ENCODE peak calls at places on chromosomes 4 and X, in five cellular contexts. U, N, H, X and E are unnamed samples. For H3K27me3, the result is how much of the 10 kb centered on the place peaks cover.

GRCh38 chr4:184838249-184839074 is 12.7 kb upstream of the ACSL1 start:
- DNase-seq in U (no peak), N (no peak), H (peak), X (no peak), E (no peak)

GRCh38 chrX:154458954-154459829 is 1.1 kb downstream of the PLXNA3 start:
- DNase-seq in U (peak), N (peak), H (no peak), X (peak), E (peak)

GRCh38 chrX:136193771-136194170 is 46.4 kb downstream of the FHL1 start:
- DNase-seq in U (no peak), N (no peak), H (no peak), X (no peak), E (no peak)

GRCh38 chrX:9188117-9188516 is 154.2 kb upstream of the FAM9B start:
- DNase-seq in U (peak), N (no peak), H (no peak), X (no peak), E (no peak)

GRCh38 chrX:152821145-152821765 is 9.3 kb downstream of the CETN2 start:
- DNase-seq in U (peak), N (peak), H (peak), X (peak), E (peak)

GRCh38 chr4:40688446-40689095 is 58.9 kb upstream of the RBM47 start:
- DNase-seq in U (no peak), N (no peak), H (no peak), X (no peak), E (no peak)

GRCh38 chr4:4524364-4524763 is 17.5 kb downstream of the STX18 start:
- DNase-seq in U (no peak), N (no peak), H (peak), X (peak), E (no peak)

GRCh38 chr4:81389720-81390119 is 82.0 kb downstream of the RASGEF1B start:
- DNase-seq in U (no peak), N (no peak), H (no peak), X (no peak), E (no peak)

GRCh38 chrX:72272868-72273267 is 4.2 kb downstream of the RPS4X start:
- DNase-seq in U (no peak), N (no peak), H (no peak), X (no peak), E (no peak)

GRCh38 chr4:102527695-102528094 is 26.5 kb downstream of the NFKB1 start:
- DNase-seq in U (no peak), N (peak), H (no peak), X (no peak), E (no peak)

GRCh38 chr4:14234330-14234729 is 606.8 kb upstream of the BOD1L1 start:
- DNase-seq in U (no peak), N (peak), H (peak), X (no peak), E (no peak)

GRCh38 chrX:136210243-136210642 is 41.0 kb downstream of the MAP7D3 start:
- DNase-seq in U (no peak), N (no peak), H (no peak), X (no peak), E (no peak)

GRCh38 chr4:57211131-57211530 is 100.9 kb upstream of the IGFBP7 start:
- DNase-seq in U (no peak), N (no peak), H (no peak), X (no peak), E (no peak)

GRCh38 chr4:149409186-149410056 is 406.2 kb downstream of the IQCM start:
- DNase-seq in U (no peak), N (peak), H (peak), X (no peak), E (no peak)

GRCh38 chr4:77232653-77233052 is 75.6 kb downstream of the CCNG2 start:
- DNase-seq in U (no peak), N (no peak), H (no peak), X (no peak), E (no peak)

GRCh38 chr4:163063891-163064290 is 102.8 kb downstream of the NAF1 start:
- DNase-seq in U (no peak), N (no peak), H (no peak), X (no peak), E (no peak)

GRCh38 chr4:145218251-145218650 is 37.9 kb upstream of the OTUD4 start:
- DNase-seq in U (no peak), N (no peak), H (no peak), X (no peak), E (no peak)

GRCh38 chr4:141432000-141432712 is 204.2 kb upstream of the IL15 start:
- DNase-seq in U (no peak), N (peak), H (peak), X (no peak), E (no peak)

GRCh38 chrX:143580266-143580665 is 55.6 kb downstream of the SLITRK4 start:
- DNase-seq in U (no peak), N (no peak), H (peak), X (no peak), E (no peak)

GRCh38 chrX:21645437-21646220 is 12.5 kb downstream of the KLHL34 start:
- DNase-seq in U (no peak), N (no peak), H (peak), X (no peak), E (no peak)

GRCh38 chr4:173934201-173934600 is 349.3 kb downstream of the FBXO8 start:
- DNase-seq in U (no peak), N (peak), H (no peak), X (no peak), E (no peak)

GRCh38 chr4:26024079-26024478 is 110.1 kb downstream of the SMIM20 start:
- DNase-seq in U (no peak), N (no peak), H (no peak), X (no peak), E (no peak)
- H3K9ac ChIP-seq in U (no peak), N (peak), H (no peak), X (no peak), E (no peak)

DNA sequence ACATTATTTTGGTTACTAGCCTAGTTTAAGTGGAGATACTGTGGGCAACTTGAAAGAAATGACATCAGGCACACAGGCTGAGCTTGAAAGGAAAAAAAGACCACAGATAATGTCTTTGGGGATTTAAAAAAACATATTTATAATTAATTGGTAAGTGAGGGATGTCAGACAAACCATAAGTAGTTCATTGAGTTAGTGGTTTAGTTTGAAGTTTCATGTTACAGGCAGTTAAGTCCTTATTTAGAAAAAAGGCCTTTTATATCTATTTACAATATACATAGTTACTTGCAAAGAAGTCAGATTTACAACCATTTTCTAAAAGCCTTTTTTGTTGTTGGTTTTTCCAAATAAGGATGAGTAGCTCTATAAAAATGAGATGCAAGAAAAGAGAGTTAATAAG is 89.2 kb downstream of the CDS1 start:
- DNase-seq in U (no peak), N (no peak), H (no peak), X (no peak), E (no peak)
- H3K27me3 ChIP-seq in U (under half), N (under half), H (under half), X (under half), E (under half)

GRCh38 chrX:123336666-123337065 is 152.6 kb downstream of the GRIA3 start:
- DNase-seq in U (no peak), N (no peak), H (no peak), X (no peak), E (no peak)

GRCh38 chrX:123339201-123339905 is 155.3 kb downstream of the GRIA3 start:
- DNase-seq in U (no peak), N (peak), H (no peak), X (no peak), E (no peak)

GRCh38 chrX:123338240-123338639 is 154.2 kb downstream of the GRIA3 start:
- DNase-seq in U (no peak), N (no peak), H (no peak), X (no peak), E (no peak)

GRCh38 chrX:123340691-123341090 is 156.6 kb downstream of the GRIA3 start:
- DNase-seq in U (no peak), N (peak), H (no peak), X (no peak), E (no peak)
- H3K9ac ChIP-seq in U (no peak), N (no peak), H (no peak), X (no peak), E (no peak)

GRCh38 chrX:140439455-140439854 is 65.4 kb downstream of the SOX3 start:
- DNase-seq in U (peak), N (no peak), H (no peak), X (no peak), E (no peak)
- H3K27me3 ChIP-seq in U (under half), N (under half), H (under half), X (under half), E (under half)

GRCh38 chrX:112837531-112837930 is 3.1 kb downstream of the AMOT start:
- DNase-seq in U (no peak), N (no peak), H (no peak), X (no peak), E (no peak)

GRCh38 chrX:112841114-112841819 is 636 bp upstream of the AMOT start:
- DNase-seq in U (peak), N (peak), H (peak), X (peak), E (peak)

GRCh38 chrX:112841820-112842157 is 1.2 kb upstream of the AMOT start:
- DNase-seq in U (no peak), N (no peak), H (no peak), X (no peak), E (no peak)

GRCh38 chrX:112840382-112841113 is at the start of gene AMOT:
- DNase-seq in U (peak), N (peak), H (peak), X (peak), E (peak)

DNA sequence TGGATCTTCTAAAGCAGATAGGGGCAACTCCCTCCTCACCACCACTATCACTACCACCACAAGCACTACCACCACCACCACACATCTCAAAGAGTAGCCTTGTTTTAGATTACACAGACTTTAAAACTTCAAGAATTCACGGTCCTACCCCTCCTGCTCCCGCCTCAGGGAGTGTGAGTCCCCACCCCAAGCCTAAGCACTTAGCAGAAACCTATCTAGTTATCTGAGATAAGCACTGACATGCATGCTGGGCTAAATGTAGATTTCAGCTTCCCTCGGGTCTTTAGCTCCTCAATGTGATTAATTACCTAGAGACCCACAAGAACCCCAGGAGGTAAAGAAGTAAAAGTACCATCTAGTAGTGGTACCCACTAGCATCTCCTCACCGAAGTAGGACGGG is 775 bp downstream of the AMOT start:
- DNase-seq in U (no peak), N (no peak), H (no peak), X (no peak), E (no peak)
- H3K9ac ChIP-seq in U (peak), N (no peak), H (no peak), X (peak), E (no peak)

DNA sequence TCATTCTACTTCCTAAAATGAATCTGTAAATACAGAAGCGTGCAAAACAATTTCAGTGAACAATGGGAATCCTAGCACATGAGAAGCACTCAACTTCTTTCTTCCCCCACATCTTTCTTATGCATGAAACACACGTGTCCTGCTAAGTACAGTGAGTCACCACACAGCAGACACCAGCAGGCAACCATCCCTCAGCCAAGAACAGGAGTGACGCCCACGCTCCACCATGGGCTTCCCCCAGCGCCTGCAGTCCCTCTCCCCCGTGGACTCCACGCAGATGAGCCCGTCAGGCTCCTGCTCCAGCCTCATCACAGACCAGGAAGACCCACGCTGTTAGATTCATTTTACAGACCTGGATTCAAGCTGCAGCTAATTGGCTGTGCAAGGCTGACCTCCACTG is 16.8 kb downstream of the HMX1 start:
- DNase-seq in U (no peak), N (peak), H (no peak), X (no peak), E (no peak)
- H3K27me3 ChIP-seq in U (under half), N (half or more), H (under half), X (under half), E (under half)

DNA sequence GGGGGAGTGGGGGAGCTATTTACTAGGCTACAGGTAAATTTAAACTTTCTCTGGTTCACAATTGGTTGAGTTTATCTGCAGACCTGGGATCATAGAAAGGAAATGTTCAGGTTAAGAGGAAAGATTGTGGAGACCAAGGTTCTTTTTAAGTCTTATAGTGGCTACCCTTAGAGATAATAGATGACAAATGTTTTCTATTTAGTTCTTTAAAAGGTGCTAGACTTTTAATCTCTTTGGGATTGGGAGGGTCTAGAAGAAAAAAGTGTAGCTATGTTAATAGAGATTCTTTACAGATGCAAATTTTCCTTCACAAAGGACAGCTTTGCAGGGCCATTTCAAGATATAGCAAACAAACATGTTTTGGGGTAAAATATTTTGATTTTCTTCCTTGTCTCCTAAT is 76.0 kb downstream of the TEX13C start:
- DNase-seq in U (no peak), N (no peak), H (no peak), X (no peak), E (no peak)
- H3K9ac ChIP-seq in U (no peak), N (no peak), H (no peak), X (no peak), E (no peak)

GRCh38 chr4:25258980-25259578 is 25.2 kb downstream of the PI4K2B start:
- DNase-seq in U (no peak), N (no peak), H (no peak), X (no peak), E (no peak)
- H3K27me3 ChIP-seq in U (under half), N (under half), H (under half), X (under half), E (under half)

DNA sequence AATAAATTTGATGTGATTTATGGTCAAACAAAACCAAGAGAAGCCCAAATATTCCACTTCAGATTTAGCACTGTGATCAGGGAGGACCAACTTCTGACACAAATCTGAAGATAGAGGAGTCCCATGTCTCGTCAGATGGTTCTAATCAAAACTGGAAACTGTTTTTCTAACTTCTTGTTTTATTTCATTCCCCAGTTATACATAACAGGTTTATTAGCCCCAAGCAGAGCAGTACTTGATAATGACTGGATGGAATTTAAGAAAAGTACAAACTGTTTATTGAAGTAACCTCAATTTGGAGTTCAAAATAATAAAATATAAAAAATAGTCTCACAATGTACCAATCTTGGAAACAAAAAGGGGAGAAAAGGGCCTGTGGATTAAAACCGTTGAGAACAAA is 310.3 kb downstream of the LDB2 start:
- DNase-seq in U (no peak), N (no peak), H (no peak), X (no peak), E (no peak)
- H3K9ac ChIP-seq in U (no peak), N (no peak), H (no peak), X (no peak), E (no peak)